ENCODE peak calls at places on chromosomes 4 and X, in ten cellular contexts. One of them, this sample, is unnamed.

GRCh38 chr4:130825283-130825682 is 1729.3 kb downstream of the C4orf33 start:
- DNase-seq in stomach: no peak
- DNase-seq in fibroblast of pulmonary artery: no peak
- DNase-seq in kidney epithelial cell: no peak
- DNase-seq in fibroblast of mammary gland: peak
- DNase-seq in GM23338: no peak
- DNase-seq in suprapubic skin: no peak
- DNase-seq in choroid plexus epithelial cell: no peak
- DNase-seq in astrocyte of the spinal cord: no peak
- DNase-seq in heart left ventricle: no peak
- DNase-seq in this sample: no peak

GRCh38 chrX:119672252-119672825 is 20.6 kb downstream of the SEPTIN6 start:
- DNase-seq in astrocyte of the spinal cord: no peak
- DNase-seq in fibroblast of pulmonary artery: peak
- DNase-seq in suprapubic skin: no peak
- DNase-seq in heart left ventricle: no peak
- DNase-seq in GM23338: no peak
- DNase-seq in stomach: no peak
- DNase-seq in fibroblast of mammary gland: peak
- DNase-seq in kidney epithelial cell: no peak
- DNase-seq in choroid plexus epithelial cell: peak
- DNase-seq in this sample: peak

GRCh38 chr4:78689700-78690318 is 86.3 kb upstream of the BMP2K start:
- DNase-seq in kidney epithelial cell: no peak
- DNase-seq in GM23338: no peak
- DNase-seq in fibroblast of pulmonary artery: no peak
- DNase-seq in suprapubic skin: no peak
- DNase-seq in stomach: no peak
- DNase-seq in astrocyte of the spinal cord: no peak
- DNase-seq in heart left ventricle: no peak
- DNase-seq in fibroblast of mammary gland: peak
- DNase-seq in choroid plexus epithelial cell: no peak
- DNase-seq in this sample: no peak

GRCh38 chr4:121927948-121928347 is 23.9 kb downstream of the TRPC3 start:
- DNase-seq in suprapubic skin: no peak
- DNase-seq in stomach: no peak
- DNase-seq in kidney epithelial cell: no peak
- DNase-seq in fibroblast of mammary gland: no peak
- DNase-seq in heart left ventricle: no peak
- DNase-seq in fibroblast of pulmonary artery: no peak
- DNase-seq in GM23338: no peak
- DNase-seq in astrocyte of the spinal cord: no peak
- DNase-seq in choroid plexus epithelial cell: no peak
- DNase-seq in this sample: peak

GRCh38 chrX:69616520-69617203 is 749 bp downstream of the EDA start:
- DNase-seq in astrocyte of the spinal cord: no peak
- DNase-seq in GM23338: peak
- DNase-seq in stomach: peak
- DNase-seq in kidney epithelial cell: no peak
- DNase-seq in fibroblast of pulmonary artery: peak
- DNase-seq in suprapubic skin: peak
- DNase-seq in choroid plexus epithelial cell: no peak
- DNase-seq in heart left ventricle: peak
- DNase-seq in fibroblast of mammary gland: no peak
- DNase-seq in this sample: no peak

GRCh38 chr4:158020734-158021346 is 152.0 kb downstream of the GASK1B start:
- DNase-seq in fibroblast of mammary gland: peak
- DNase-seq in suprapubic skin: no peak
- DNase-seq in stomach: no peak
- DNase-seq in astrocyte of the spinal cord: peak
- DNase-seq in choroid plexus epithelial cell: peak
- DNase-seq in GM23338: no peak
- DNase-seq in heart left ventricle: no peak
- DNase-seq in fibroblast of pulmonary artery: peak
- DNase-seq in kidney epithelial cell: peak
- DNase-seq in this sample: peak

GRCh38 chr4:185682236-185682635 is 129.8 kb downstream of the SORBS2 start:
- DNase-seq in heart left ventricle: no peak
- DNase-seq in fibroblast of pulmonary artery: peak
- DNase-seq in kidney epithelial cell: peak
- DNase-seq in choroid plexus epithelial cell: peak
- DNase-seq in GM23338: no peak
- DNase-seq in astrocyte of the spinal cord: peak
- DNase-seq in stomach: no peak
- DNase-seq in fibroblast of mammary gland: peak
- DNase-seq in suprapubic skin: no peak
- DNase-seq in this sample: no peak

GRCh38 chr4:184778325-184778724 is 44.4 kb upstream of the CENPU start:
- DNase-seq in fibroblast of pulmonary artery: no peak
- DNase-seq in stomach: no peak
- DNase-seq in choroid plexus epithelial cell: no peak
- DNase-seq in fibroblast of mammary gland: no peak
- DNase-seq in heart left ventricle: no peak
- DNase-seq in GM23338: no peak
- DNase-seq in kidney epithelial cell: no peak
- DNase-seq in astrocyte of the spinal cord: no peak
- DNase-seq in suprapubic skin: no peak
- DNase-seq in this sample: no peak

GRCh38 chr4:84677093-84677492 is 94.2 kb downstream of the CDS1 start:
- DNase-seq in GM23338: no peak
- DNase-seq in kidney epithelial cell: no peak
- DNase-seq in stomach: no peak
- DNase-seq in suprapubic skin: no peak
- DNase-seq in choroid plexus epithelial cell: no peak
- DNase-seq in fibroblast of mammary gland: no peak
- DNase-seq in astrocyte of the spinal cord: no peak
- DNase-seq in heart left ventricle: no peak
- DNase-seq in fibroblast of pulmonary artery: no peak
- DNase-seq in this sample: no peak

GRCh38 chrX:47518105-47518504 is 35.1 kb upstream of the ZNF41 start:
- DNase-seq in stomach: no peak
- DNase-seq in fibroblast of pulmonary artery: no peak
- DNase-seq in choroid plexus epithelial cell: no peak
- DNase-seq in fibroblast of mammary gland: peak
- DNase-seq in kidney epithelial cell: no peak
- DNase-seq in suprapubic skin: no peak
- DNase-seq in GM23338: peak
- DNase-seq in heart left ventricle: no peak
- DNase-seq in astrocyte of the spinal cord: no peak
- DNase-seq in this sample: no peak

GRCh38 chr4:24655971-24656370 is 71.6 kb upstream of the DHX15 start:
- DNase-seq in heart left ventricle: no peak
- DNase-seq in kidney epithelial cell: no peak
- DNase-seq in stomach: no peak
- DNase-seq in GM23338: peak
- DNase-seq in choroid plexus epithelial cell: no peak
- DNase-seq in suprapubic skin: no peak
- DNase-seq in fibroblast of pulmonary artery: no peak
- DNase-seq in fibroblast of mammary gland: no peak
- DNase-seq in astrocyte of the spinal cord: no peak
- DNase-seq in this sample: no peak

GRCh38 chrX:38974542-38974941 is 173.3 kb downstream of the MID1IP1 start:
- DNase-seq in stomach: no peak
- DNase-seq in suprapubic skin: no peak
- DNase-seq in heart left ventricle: peak
- DNase-seq in choroid plexus epithelial cell: no peak
- DNase-seq in fibroblast of pulmonary artery: no peak
- DNase-seq in astrocyte of the spinal cord: no peak
- DNase-seq in kidney epithelial cell: no peak
- DNase-seq in GM23338: no peak
- DNase-seq in fibroblast of mammary gland: no peak
- DNase-seq in this sample: no peak

GRCh38 chrX:13569479-13570244 is at the start of gene EGFL6:
- DNase-seq in stomach: no peak
- DNase-seq in GM23338: peak
- DNase-seq in kidney epithelial cell: no peak
- DNase-seq in choroid plexus epithelial cell: no peak
- DNase-seq in suprapubic skin: no peak
- DNase-seq in fibroblast of pulmonary artery: no peak
- DNase-seq in fibroblast of mammary gland: no peak
- DNase-seq in astrocyte of the spinal cord: no peak
- DNase-seq in heart left ventricle: no peak
- DNase-seq in this sample: no peak

GRCh38 chr4:149751174-149751573 is 64.5 kb downstream of the IQCM start:
- DNase-seq in stomach: no peak
- DNase-seq in kidney epithelial cell: no peak
- DNase-seq in choroid plexus epithelial cell: no peak
- DNase-seq in suprapubic skin: no peak
- DNase-seq in GM23338: no peak
- DNase-seq in astrocyte of the spinal cord: no peak
- DNase-seq in fibroblast of pulmonary artery: no peak
- DNase-seq in heart left ventricle: no peak
- DNase-seq in fibroblast of mammary gland: peak
- DNase-seq in this sample: no peak

GRCh38 chr4:123229326-123229725 is 167.3 kb upstream of the SPRY1 start:
- DNase-seq in fibroblast of mammary gland: peak
- DNase-seq in kidney epithelial cell: no peak
- DNase-seq in fibroblast of pulmonary artery: no peak
- DNase-seq in astrocyte of the spinal cord: no peak
- DNase-seq in stomach: no peak
- DNase-seq in choroid plexus epithelial cell: no peak
- DNase-seq in GM23338: no peak
- DNase-seq in heart left ventricle: no peak
- DNase-seq in suprapubic skin: no peak
- DNase-seq in this sample: no peak

GRCh38 chr4:110944501-110944900 is 321.6 kb upstream of the PITX2 start:
- DNase-seq in GM23338: no peak
- DNase-seq in astrocyte of the spinal cord: no peak
- DNase-seq in choroid plexus epithelial cell: no peak
- DNase-seq in fibroblast of pulmonary artery: no peak
- DNase-seq in heart left ventricle: no peak
- DNase-seq in stomach: no peak
- DNase-seq in kidney epithelial cell: no peak
- DNase-seq in fibroblast of mammary gland: no peak
- DNase-seq in suprapubic skin: no peak
- DNase-seq in this sample: no peak

GRCh38 chr4:88101165-88101564 is 57.3 kb downstream of the ABCG2 start:
- DNase-seq in heart left ventricle: peak
- DNase-seq in choroid plexus epithelial cell: no peak
- DNase-seq in stomach: no peak
- DNase-seq in kidney epithelial cell: no peak
- DNase-seq in GM23338: no peak
- DNase-seq in fibroblast of mammary gland: no peak
- DNase-seq in suprapubic skin: no peak
- DNase-seq in astrocyte of the spinal cord: no peak
- DNase-seq in fibroblast of pulmonary artery: no peak
- DNase-seq in this sample: no peak

GRCh38 chr4:107069049-107069448 is 32.9 kb upstream of the DKK2 start:
- DNase-seq in choroid plexus epithelial cell: peak
- DNase-seq in stomach: no peak
- DNase-seq in astrocyte of the spinal cord: peak
- DNase-seq in GM23338: no peak
- DNase-seq in heart left ventricle: no peak
- DNase-seq in fibroblast of pulmonary artery: peak
- DNase-seq in kidney epithelial cell: no peak
- DNase-seq in fibroblast of mammary gland: peak
- DNase-seq in suprapubic skin: no peak
- DNase-seq in this sample: peak

GRCh38 chr4:61204353-61204752 is 4.2 kb downstream of the ADGRL3 start:
- DNase-seq in fibroblast of pulmonary artery: peak
- DNase-seq in fibroblast of mammary gland: no peak
- DNase-seq in kidney epithelial cell: peak
- DNase-seq in astrocyte of the spinal cord: peak
- DNase-seq in stomach: no peak
- DNase-seq in heart left ventricle: no peak
- DNase-seq in suprapubic skin: no peak
- DNase-seq in choroid plexus epithelial cell: peak
- DNase-seq in GM23338: peak
- DNase-seq in this sample: no peak
- H3K4me3 ChIP-seq in fibroblast of pulmonary artery: no peak
- H3K4me3 ChIP-seq in fibroblast of mammary gland: no peak
- H3K4me3 ChIP-seq in kidney epithelial cell: no peak
- H3K4me3 ChIP-seq in astrocyte of the spinal cord: no peak
- H3K4me3 ChIP-seq in stomach: no peak
- H3K4me3 ChIP-seq in heart left ventricle: peak
- H3K4me3 ChIP-seq in suprapubic skin: no peak
- H3K4me3 ChIP-seq in choroid plexus epithelial cell: no peak
- H3K4me3 ChIP-seq in GM23338: peak
- H3K4me3 ChIP-seq in this sample: no peak

GRCh38 chr4:75512336-75513211 is 1.6 kb downstream of the RCHY1 start:
- DNase-seq in suprapubic skin: no peak
- DNase-seq in heart left ventricle: no peak
- DNase-seq in fibroblast of mammary gland: peak
- DNase-seq in stomach: no peak
- DNase-seq in GM23338: no peak
- DNase-seq in choroid plexus epithelial cell: peak
- DNase-seq in kidney epithelial cell: peak
- DNase-seq in astrocyte of the spinal cord: peak
- DNase-seq in fibroblast of pulmonary artery: peak
- DNase-seq in this sample: peak
- H3K4me3 ChIP-seq in suprapubic skin: peak
- H3K4me3 ChIP-seq in heart left ventricle: peak
- H3K4me3 ChIP-seq in fibroblast of mammary gland: peak
- H3K4me3 ChIP-seq in stomach: peak
- H3K4me3 ChIP-seq in GM23338: peak
- H3K4me3 ChIP-seq in choroid plexus epithelial cell: peak
- H3K4me3 ChIP-seq in kidney epithelial cell: peak
- H3K4me3 ChIP-seq in astrocyte of the spinal cord: peak
- H3K4me3 ChIP-seq in fibroblast of pulmonary artery: peak
- H3K4me3 ChIP-seq in this sample: peak

DNA sequence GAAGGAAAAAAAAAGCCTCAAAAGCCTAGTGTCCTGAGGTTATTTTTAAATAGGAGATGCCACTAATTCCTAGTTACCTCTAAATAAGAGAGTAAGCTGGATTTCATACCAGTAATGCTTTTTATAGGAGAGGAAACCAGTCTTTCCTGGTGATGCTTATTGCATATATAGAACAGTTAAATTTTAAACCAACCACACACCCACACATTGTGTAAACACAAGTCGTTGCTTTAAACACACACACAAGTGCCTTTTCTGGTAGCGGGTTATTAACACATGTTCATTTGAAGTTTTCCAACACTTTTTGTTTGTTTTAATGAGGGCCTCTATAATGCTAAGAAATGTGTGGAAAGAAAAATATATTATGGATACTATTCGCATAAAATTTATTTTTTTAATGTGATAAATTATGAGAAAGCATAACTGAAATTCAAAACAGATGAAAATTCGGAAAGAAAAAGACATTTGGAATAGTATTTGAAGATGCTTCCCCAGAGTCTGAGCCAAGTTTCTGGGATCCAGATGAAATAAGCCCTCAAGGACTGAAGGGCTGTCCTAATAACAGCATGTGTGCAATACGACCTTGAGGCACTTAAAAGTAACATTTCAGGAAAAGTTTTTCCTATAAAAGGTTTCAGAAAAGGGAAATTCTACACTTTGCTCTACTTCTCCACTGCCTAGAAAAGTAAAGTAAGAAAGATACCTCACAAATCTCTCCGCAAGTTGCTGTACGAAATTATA is 2.0 kb downstream of the ANTXR2 start:
- DNase-seq in heart left ventricle: no peak
- DNase-seq in fibroblast of mammary gland: no peak
- DNase-seq in GM23338: no peak
- DNase-seq in stomach: no peak
- DNase-seq in suprapubic skin: no peak
- DNase-seq in astrocyte of the spinal cord: peak
- DNase-seq in kidney epithelial cell: no peak
- DNase-seq in fibroblast of pulmonary artery: no peak
- DNase-seq in choroid plexus epithelial cell: peak
- DNase-seq in this sample: peak
- H3K4me3 ChIP-seq in heart left ventricle: peak
- H3K4me3 ChIP-seq in fibroblast of mammary gland: peak
- H3K4me3 ChIP-seq in GM23338: peak
- H3K4me3 ChIP-seq in stomach: peak
- H3K4me3 ChIP-seq in suprapubic skin: peak
- H3K4me3 ChIP-seq in astrocyte of the spinal cord: peak
- H3K4me3 ChIP-seq in kidney epithelial cell: peak
- H3K4me3 ChIP-seq in fibroblast of pulmonary artery: peak
- H3K4me3 ChIP-seq in choroid plexus epithelial cell: peak
- H3K4me3 ChIP-seq in this sample: peak

GRCh38 chr4:111977419-111977965 is 167.8 kb upstream of the FAM241A start:
- DNase-seq in stomach: no peak
- DNase-seq in heart left ventricle: no peak
- DNase-seq in kidney epithelial cell: no peak
- DNase-seq in suprapubic skin: no peak
- DNase-seq in fibroblast of mammary gland: no peak
- DNase-seq in astrocyte of the spinal cord: no peak
- DNase-seq in fibroblast of pulmonary artery: no peak
- DNase-seq in choroid plexus epithelial cell: no peak
- DNase-seq in GM23338: no peak
- DNase-seq in this sample: no peak
- H3K4me3 ChIP-seq in stomach: no peak
- H3K4me3 ChIP-seq in heart left ventricle: no peak
- H3K4me3 ChIP-seq in kidney epithelial cell: no peak
- H3K4me3 ChIP-seq in suprapubic skin: no peak
- H3K4me3 ChIP-seq in fibroblast of mammary gland: no peak
- H3K4me3 ChIP-seq in astrocyte of the spinal cord: no peak
- H3K4me3 ChIP-seq in fibroblast of pulmonary artery: no peak
- H3K4me3 ChIP-seq in choroid plexus epithelial cell: no peak
- H3K4me3 ChIP-seq in GM23338: no peak
- H3K4me3 ChIP-seq in this sample: no peak

This sample was measured in fibroblast of villous mesenchyme.